ENCODE peak calls at places on chromosomes 7 and 10, in five cellular contexts. K, W, D, N and O are unnamed samples.

GRCh38 chr7:132537451-132537850 is 38.8 kb downstream of the PLXNA4 start:
- DNase-seq in K (no peak), W (no peak), D (no peak), N (no peak), O (no peak)

GRCh38 chr7:142460402-142461117 is 202.7 kb upstream of the PRSS58 start:
- DNase-seq in K (peak; percentile 17), W (no peak), D (no peak), N (no peak), O (no peak)

GRCh38 chr10:127524869-127525268 is 24.2 kb upstream of the NPS start:
- DNase-seq in K (no peak), W (no peak), D (no peak), N (no peak), O (no peak)

GRCh38 chr7:1510780-1511154 is 6.6 kb upstream of the INTS1 start:
- DNase-seq in K (no peak), W (no peak), D (no peak), N (peak; percentile 92), O (no peak)

GRCh38 chr10:1631282-1631681 is 106.0 kb downstream of the ADARB2 start:
- DNase-seq in K (no peak), W (no peak), D (no peak), N (no peak), O (no peak)

GRCh38 chr7:127809285-127809702 is 157.3 kb downstream of the SND1 start:
- DNase-seq in K (no peak), W (no peak), D (no peak), N (no peak), O (peak; percentile 88)

GRCh38 chr7:130263130-130263529 is 3.5 kb upstream of the CPA2 start:
- DNase-seq in K (no peak), W (no peak), D (no peak), N (no peak), O (no peak)

GRCh38 chr7:49346200-49346899 is 422.0 kb downstream of the CDC14C start:
- DNase-seq in K (no peak), W (no peak), D (no peak), N (no peak), O (no peak)

GRCh38 chr10:91901784-91902677 is 7.3 kb downstream of the FGFBP3 start:
- DNase-seq in K (no peak), W (no peak), D (no peak), N (no peak), O (no peak)